ENCODE peak calls at places on chromosomes 2 and 18, in four cellular contexts. I, F, H and J are unnamed samples.

GRCh38 chr2:26438526-26438925 is 36.8 kb downstream of the DRC1 start:
- DNase-seq in H (no peak), F (no peak), I (no peak), J (no peak)

GRCh38 chr2:224843141-224843540 is 127.0 kb upstream of the CCDC195 start:
- DNase-seq in I (no peak), F (no peak), H (no peak), J (no peak)

GRCh38 chr2:107025869-107026380 is 140.0 kb upstream of the ST6GAL2 start:
- DNase-seq in I (peak), F (no peak), H (no peak), J (no peak)

GRCh38 chr2:234422242-234422641 is 74.6 kb downstream of the ARL4C start:
- DNase-seq in H (peak), F (no peak), I (peak), J (no peak)

GRCh38 chr2:183993052-183993451 is 605.3 kb upstream of the ZNF804A start:
- DNase-seq in F (no peak), I (no peak), H (no peak), J (no peak)

GRCh38 chr2:24050041-24050655 is 607 bp downstream of the FKBP1B start:
- DNase-seq in F (no peak), I (no peak), H (peak), J (no peak)

GRCh38 chr2:128473175-128474013 is 154.7 kb upstream of the HS6ST1 start:
- DNase-seq in I (no peak), F (no peak), H (no peak), J (no peak)

GRCh38 chr18:12701161-12701560 is 1.4 kb downstream of the CEP76 start:
- DNase-seq in I (no peak), H (no peak), F (no peak), J (no peak)

GRCh38 chr18:48889115-48889941 is 61.4 kb downstream of the SMAD7 start:
- DNase-seq in H (no peak), F (no peak), I (no peak), J (peak)

GRCh38 chr2:214774108-214774507 is 35.4 kb downstream of the BARD1 start:
- DNase-seq in H (no peak), I (no peak), F (no peak), J (no peak)

GRCh38 chr18:9048808-9049494 is 53.5 kb upstream of the NDUFV2 start:
- DNase-seq in H (no peak), F (no peak), I (no peak), J (no peak)

GRCh38 chr2:17156086-17156485 is 362.2 kb downstream of the RAD51AP2 start:
- DNase-seq in F (no peak), H (no peak), I (no peak), J (no peak)

GRCh38 chr2:163665817-163666216 is 70.0 kb downstream of the FIGN start:
- DNase-seq in F (no peak), I (peak), H (peak), J (no peak)

GRCh38 chr2:35871672-35872071 is 483.9 kb upstream of the CRIM1 start:
- DNase-seq in H (peak), F (no peak), I (peak), J (no peak)

GRCh38 chr2:149033716-149034115 is 4.8 kb upstream of the LYPD6B start:
- DNase-seq in F (no peak), H (no peak), I (no peak), J (no peak)

GRCh38 chr2:56474412-56475158 is 290.8 kb downstream of the CCDC85A start:
- DNase-seq in F (no peak), I (peak), H (no peak), J (no peak)

GRCh38 chr2:18762667-18763066 is 173.3 kb upstream of the NT5C1B start:
- DNase-seq in H (peak), F (no peak), I (no peak), J (no peak)

GRCh38 chr2:26318950-26319349 is 27.0 kb upstream of the SELENOI start:
- DNase-seq in I (no peak), F (no peak), H (no peak), J (no peak)

GRCh38 chr2:28350791-28351285 is 41.8 kb upstream of the FOSL2 start:
- DNase-seq in H (no peak), I (no peak), F (no peak), J (no peak)

GRCh38 chr2:62383843-62384242 is 122.2 kb downstream of the TMEM17 start:
- DNase-seq in F (no peak), I (no peak), H (no peak), J (no peak)

GRCh38 chr18:4450065-4450676 is 4.9 kb downstream of the DLGAP1 start:
- DNase-seq in I (no peak), F (no peak), H (no peak), J (no peak)

GRCh38 chr2:231129216-231129615 is 4.4 kb upstream of the HTR2B start:
- DNase-seq in F (no peak), H (no peak), I (no peak), J (no peak)

GRCh38 chr2:222973237-222973636 is 78.8 kb upstream of the KCNE4 start:
- DNase-seq in H (no peak), F (no peak), I (no peak), J (no peak)

GRCh38 chr2:168490015-168490874 is 34.2 kb downstream of the CERS6 start:
- DNase-seq in I (peak), F (no peak), H (peak), J (no peak)

GRCh38 chr18:44704137-44704791 is 23.6 kb downstream of the SETBP1 start:
- DNase-seq in H (no peak), F (no peak), I (no peak), J (no peak)

GRCh38 chr2:238296638-238297457 is 8.4 kb upstream of the PER2 start:
- DNase-seq in I (no peak), F (no peak), H (no peak), J (no peak)

GRCh38 chr2:20350105-20350712 is 435 bp downstream of the PUM2 start:
- DNase-seq in F (peak), H (peak), I (no peak), J (peak)

GRCh38 chr2:20350753-20351554 is at the start of gene PUM2:
- DNase-seq in H (peak), F (peak), I (peak), J (peak)

GRCh38 chr2:20351555-20352229 is 1.0 kb upstream of the PUM2 start:
- DNase-seq in F (no peak), H (peak), I (peak), J (no peak)

GRCh38 chr2:20348542-20348941 is 2.1 kb downstream of the PUM2 start:
- DNase-seq in H (no peak), F (no peak), I (no peak), J (no peak)

GRCh38 chr2:20349457-20350034 is 1.1 kb downstream of the PUM2 start:
- DNase-seq in H (no peak), I (peak), F (no peak), J (no peak)
- TF ChIP-seq RNF2 in H (no peak), I (no peak), F (no peak), J (no peak)

GRCh38 chr2:219507555-219508443 is 6.5 kb upstream of the ASIC4 start:
- DNase-seq in I (no peak), F (no peak), H (no peak), J (no peak)

GRCh38 chr2:219505585-219505984 is 6.9 kb downstream of the GMPPA start:
- DNase-seq in I (no peak), F (no peak), H (no peak), J (no peak)

GRCh38 chr2:219506153-219506801 is 7.6 kb downstream of the GMPPA start:
- DNase-seq in H (no peak), F (no peak), I (no peak), J (no peak)

GRCh38 chr2:219508444-219508734 is 5.9 kb upstream of the ASIC4 start:
- DNase-seq in H (no peak), F (no peak), I (no peak), J (no peak)

GRCh38 chr2:219506802-219507554 is 7.3 kb upstream of the ASIC4 start:
- DNase-seq in I (no peak), H (no peak), F (no peak), J (no peak)
- TF ChIP-seq RNF2 in I (no peak), H (no peak), F (no peak), J (no peak)

GRCh38 chr2:236289766-236290462 is 25.7 kb upstream of the ASB18 start:
- DNase-seq in H (no peak), I (no peak), F (no peak), J (no peak)
- TF ChIP-seq RNF2 in H (no peak), I (no peak), F (no peak), J (no peak)

DNA sequence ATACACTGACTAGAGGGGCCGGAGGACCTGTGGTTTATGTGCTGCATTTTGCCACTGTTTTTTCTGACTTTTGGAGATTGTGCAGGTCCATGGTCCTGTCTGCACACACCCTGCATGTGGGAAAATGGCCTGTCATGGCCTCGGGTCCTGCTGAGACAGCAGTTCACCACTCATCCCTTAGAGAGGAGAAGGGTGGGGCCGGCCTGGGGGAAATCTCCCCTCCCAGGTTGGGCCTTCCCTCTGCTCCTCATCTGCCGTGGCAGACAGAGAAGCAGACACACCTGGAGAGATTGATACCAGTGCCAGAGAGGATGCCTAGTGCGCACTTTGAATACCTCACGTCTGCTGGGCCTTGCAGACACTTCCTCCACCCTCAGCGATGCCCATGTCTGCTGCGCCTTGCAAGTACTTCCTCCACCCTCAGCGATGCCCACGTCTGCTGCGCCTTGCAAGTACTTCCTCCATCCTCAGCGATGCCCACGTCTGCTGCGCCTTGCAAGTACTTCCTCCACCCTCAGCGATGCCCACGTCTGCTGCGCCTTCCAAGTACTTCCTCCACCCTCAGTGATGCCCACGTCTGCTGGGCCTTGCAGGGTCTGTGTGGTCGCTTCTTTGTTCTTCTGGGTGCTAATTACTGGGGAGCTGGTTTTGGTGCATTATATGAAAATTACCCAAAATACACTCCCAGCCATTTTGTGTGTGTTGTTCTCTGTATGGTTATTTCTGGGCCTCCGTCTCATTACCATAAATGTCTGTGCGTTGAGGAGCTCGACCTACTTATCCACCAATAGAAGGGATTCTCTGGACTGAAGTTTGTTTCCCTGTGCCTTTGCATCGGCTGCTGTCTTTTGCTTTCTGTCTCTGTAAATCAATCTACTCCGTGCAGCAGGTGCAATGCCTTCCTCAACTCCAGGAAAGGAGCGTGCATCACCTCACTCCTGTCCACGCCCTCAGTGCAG is 186.9 kb upstream of the PXDN start:
- DNase-seq in F (no peak), I (peak), H (no peak), J (no peak)
- TF ChIP-seq RNF2 in F (no peak), I (no peak), H (no peak), J (no peak)